ENCODE peak calls at places on chromosomes 7 and 10, in ten cellular contexts. Q is NCI-H1105, H is endothelial cell, F is AG08396, M is globus pallidus, S is left ventricle myocardium inferior, G is sciatic nerve, Z is fibroblast of lung, T is NCI-H1092 treated with DMSO at 0.1 percent for 48 hours, U is WTC11. N is an unnamed sample.
A peak's percentile ranks its signal among the peaks of the same experiment; 100 is the strongest.

GRCh38 chr10:131902211-131902610 is 1.4 kb downstream of the PPP2R2D start:
- DNase-seq in Q (no peak), H (no peak), F (no peak), M (no peak), S (no peak), G (peak; percentile 51), Z (no peak), T (no peak), U (no peak), N (no peak)

GRCh38 chr7:116671681-116672595 is at the start of gene MET:
- DNase-seq in Q (peak; percentile 69), H (peak; percentile 68), F (peak; percentile 91), M (peak; percentile 57), S (peak; percentile 65), G (peak; percentile 87), Z (peak; percentile 73), T (peak; percentile 90), U (peak; percentile 80), N (peak; percentile 59)

GRCh38 chr7:44530990-44531389 is 10.1 kb downstream of the NPC1L1 start:
- DNase-seq in Q (no peak), H (no peak), F (no peak), M (no peak), S (no peak), G (no peak), Z (no peak), T (no peak), U (no peak), N (no peak)

GRCh38 chr7:90764848-90765570 is 168.9 kb downstream of the CDK14 start:
- DNase-seq in Q (no peak), H (no peak), F (no peak), M (no peak), S (no peak), G (no peak), Z (no peak), T (no peak), U (no peak), N (no peak)

GRCh38 chr10:128209862-128210214 is 83.6 kb upstream of the MKI67 start:
- DNase-seq in Q (no peak), H (no peak), F (no peak), M (no peak), S (no peak), G (no peak), Z (no peak), T (no peak), U (no peak), N (no peak)

GRCh38 chr7:13988011-13988410 is 1.5 kb downstream of the ETV1 start:
- DNase-seq in Q (no peak), H (no peak), F (no peak), M (no peak), S (no peak), G (no peak), Z (peak; percentile 90), T (no peak), U (no peak), N (no peak)

GRCh38 chr10:5776881-5777197 is 36.4 kb downstream of the GDI2 start:
- DNase-seq in Q (no peak), H (no peak), F (peak; percentile 48), M (no peak), S (no peak), G (no peak), Z (peak; percentile 81), T (no peak), U (no peak), N (no peak)

GRCh38 chr7:66824041-66824440 is 83.5 kb downstream of the RABGEF1 start:
- DNase-seq in Q (no peak), H (no peak), F (no peak), M (no peak), S (no peak), G (no peak), Z (no peak), T (no peak), U (no peak), N (no peak)

GRCh38 chr7:112267944-112268691 is 61.6 kb downstream of the ZNF277 start:
- DNase-seq in Q (no peak), H (no peak), F (no peak), M (no peak), S (no peak), G (no peak), Z (no peak), T (no peak), U (no peak), N (no peak)

GRCh38 chr10:68074775-68075549 is at the start of gene HERC4:
- DNase-seq in Q (peak; percentile 72), H (peak; percentile 90), F (peak; percentile 99), M (peak; percentile 95), S (peak; percentile 97), G (peak; percentile 97), Z (peak; percentile 93), T (peak; percentile 87), U (peak; percentile 89), N (peak; percentile 77)

GRCh38 chr7:157532068-157532467 is 195.3 kb downstream of the DNAJB6 start:
- DNase-seq in Q (no peak), H (no peak), F (no peak), M (no peak), S (no peak), G (no peak), Z (no peak), T (no peak), U (no peak), N (no peak)

GRCh38 chr7:158327571-158328180 is 259.9 kb downstream of the PTPRN2 start:
- DNase-seq in Q (no peak), H (no peak), F (no peak), M (no peak), S (no peak), G (no peak), Z (no peak), T (no peak), U (no peak), N (no peak)

GRCh38 chr7:5679047-5679740 is 102.3 kb downstream of the RNF216 start:
- DNase-seq in Q (no peak), H (no peak), F (no peak), M (no peak), S (no peak), G (no peak), Z (peak; percentile 6), T (no peak), U (no peak), N (no peak)

GRCh38 chr7:2645274-2645868 is 13.6 kb downstream of the TTYH3 start:
- DNase-seq in Q (no peak), H (peak; percentile 49), F (no peak), M (no peak), S (no peak), G (peak; percentile 56), Z (no peak), T (no peak), U (no peak), N (no peak)

GRCh38 chr7:112132123-112132694 is 74.0 kb downstream of the DOCK4 start:
- DNase-seq in Q (no peak), H (no peak), F (no peak), M (peak; percentile 60), S (no peak), G (no peak), Z (peak; percentile 14), T (peak; percentile 6), U (no peak), N (no peak)

GRCh38 chr7:27210441-27211083 is 10.7 kb upstream of the HOXA13 start:
- DNase-seq in Q (no peak), H (peak; percentile 68), F (peak; percentile 80), M (no peak), S (no peak), G (peak; percentile 83), Z (peak; percentile 27), T (no peak), U (peak; percentile 82), N (no peak)

GRCh38 chr10:4120454-4120853 is 335.4 kb upstream of the KLF6 start:
- DNase-seq in Q (no peak), H (no peak), F (peak; percentile 6), M (no peak), S (no peak), G (no peak), Z (no peak), T (no peak), U (no peak), N (no peak)

GRCh38 chr7:114818501-114818900 is 103.4 kb upstream of the MDFIC start:
- DNase-seq in Q (no peak), H (no peak), F (peak; percentile 42), M (no peak), S (no peak), G (no peak), Z (peak; percentile 88), T (no peak), U (no peak), N (no peak)

GRCh38 chr10:11846542-11846941 is 23.4 kb downstream of the PROSER2 start:
- DNase-seq in Q (no peak), H (no peak), F (peak; percentile 34), M (no peak), S (no peak), G (no peak), Z (no peak), T (no peak), U (no peak), N (no peak)

GRCh38 chr7:120053390-120053961 is 219.5 kb upstream of the KCND2 start:
- DNase-seq in Q (no peak), H (no peak), F (no peak), M (no peak), S (no peak), G (no peak), Z (peak; percentile 84), T (no peak), U (no peak), N (no peak)

GRCh38 chr7:43294080-43294630 is 181.7 kb downstream of the HECW1 start:
- DNase-seq in Q (no peak), H (no peak), F (peak; percentile 78), M (no peak), S (no peak), G (no peak), Z (peak; percentile 87), T (no peak), U (peak; percentile 28), N (no peak)

N was measured in NCI-H187.